ENCODE peak calls at places on chromosomes 7 and 10, in five cellular contexts. Q, K, U, V and O are unnamed samples. For H3K27me3, the result is how much of the 10 kb centered on the place peaks cover.

GRCh38 chr7:131400833-131401593 is 73.3 kb downstream of the MKLN1 start:
- DNase-seq in Q (no peak), K (no peak), U (no peak), V (no peak), O (peak)

GRCh38 chr7:50718876-50719275 is 63.8 kb downstream of the GRB10 start:
- DNase-seq in Q (no peak), K (no peak), U (no peak), V (no peak), O (no peak)

GRCh38 chr7:75537731-75538130 is 45.6 kb downstream of the SPDYE5 start:
- DNase-seq in Q (no peak), K (peak), U (no peak), V (no peak), O (no peak)

GRCh38 chr10:34236927-34237326 is 578.2 kb downstream of the PARD3 start:
- DNase-seq in Q (no peak), K (no peak), U (no peak), V (no peak), O (no peak)

GRCh38 chr7:106693659-106694353 is 32.8 kb upstream of the CCDC71L start:
- DNase-seq in Q (no peak), K (no peak), U (no peak), V (no peak), O (peak)

GRCh38 chr10:114138581-114138980 is 35.4 kb downstream of the CCDC186 start:
- DNase-seq in Q (no peak), K (no peak), U (no peak), V (no peak), O (no peak)

GRCh38 chr7:30149640-30150272 is 15.0 kb downstream of the MTURN start:
- DNase-seq in Q (no peak), K (no peak), U (no peak), V (no peak), O (no peak)

GRCh38 chr7:42511027-42511426 is 274.0 kb upstream of the GLI3 start:
- DNase-seq in Q (no peak), K (no peak), U (no peak), V (no peak), O (peak)

GRCh38 chr7:129311429-129311828 is 86.6 kb downstream of the AHCYL2 start:
- DNase-seq in Q (no peak), K (no peak), U (no peak), V (no peak), O (no peak)

GRCh38 chr10:82294874-82295378 is 419.9 kb downstream of the NRG3 start:
- DNase-seq in Q (no peak), K (no peak), U (no peak), V (no peak), O (no peak)

GRCh38 chr10:117168135-117168674 is 29.1 kb upstream of the KCNK18 start:
- DNase-seq in Q (peak), K (no peak), U (peak), V (peak), O (peak)

GRCh38 chr7:22611758-22612079 is 111.7 kb upstream of the STEAP1B start:
- DNase-seq in Q (no peak), K (no peak), U (no peak), V (no peak), O (no peak)

GRCh38 chr10:30557884-30558283 is 71.7 kb downstream of the LYZL2 start:
- DNase-seq in Q (peak), K (no peak), U (no peak), V (no peak), O (peak)

GRCh38 chr10:80158126-80158525 is 25.6 kb downstream of the PLAC9 start:
- DNase-seq in Q (no peak), K (no peak), U (no peak), V (no peak), O (no peak)

GRCh38 chr7:135664046-135664589 is 1.8 kb downstream of the STMP1 start:
- DNase-seq in Q (no peak), K (no peak), U (no peak), V (no peak), O (peak)

GRCh38 chr10:96683710-96684109 is 36.6 kb downstream of the PIK3AP1 start:
- DNase-seq in Q (no peak), K (no peak), U (no peak), V (no peak), O (no peak)

GRCh38 chr7:137944168-137944567 is 57.7 kb downstream of the CREB3L2 start:
- DNase-seq in Q (no peak), K (no peak), U (no peak), V (no peak), O (peak)

GRCh38 chr10:86303626-86304025 is 63.0 kb downstream of the GRID1 start:
- DNase-seq in Q (no peak), K (peak), U (no peak), V (no peak), O (no peak)

GRCh38 chr7:87596696-87597095 is 4.0 kb downstream of the ABCB1 start:
- DNase-seq in Q (no peak), K (no peak), U (no peak), V (no peak), O (no peak)

GRCh38 chr7:101838837-101839483 is 21.5 kb downstream of the CUX1 start:
- DNase-seq in Q (no peak), K (no peak), U (no peak), V (no peak), O (no peak)

GRCh38 chr10:30227481-30227880 is 121.6 kb downstream of the MTPAP start:
- DNase-seq in Q (no peak), K (no peak), U (no peak), V (no peak), O (peak)

GRCh38 chr7:148697256-148697841 is 1.4 kb upstream of the CUL1 start:
- DNase-seq in Q (no peak), K (no peak), U (peak), V (peak), O (peak)

GRCh38 chr10:67803588-67804394 is 34.2 kb downstream of the DNAJC12 start:
- DNase-seq in Q (no peak), K (no peak), U (no peak), V (no peak), O (peak)

GRCh38 chr7:158751743-158752142 is 47.1 kb upstream of the NCAPG2 start:
- DNase-seq in Q (no peak), K (no peak), U (no peak), V (no peak), O (no peak)

DNA sequence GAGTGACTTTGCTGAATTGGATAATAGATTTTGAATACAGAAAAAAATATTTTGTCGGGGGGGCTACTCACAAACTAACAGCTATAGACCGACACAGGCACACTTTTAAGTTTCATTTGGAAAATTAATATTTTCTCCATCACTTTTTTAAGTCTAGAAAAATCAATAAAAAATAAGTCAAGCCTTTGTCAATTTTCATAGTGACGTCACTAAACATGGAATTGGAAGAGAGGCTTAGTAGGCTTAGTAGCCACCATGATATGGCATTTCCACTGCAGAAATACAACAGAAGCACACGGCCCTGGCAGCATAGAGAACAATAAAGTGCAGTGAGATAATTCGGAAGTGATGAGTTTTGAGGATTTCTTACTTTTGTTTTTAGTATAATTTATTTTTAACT is 357.2 kb downstream of the RPS24 start:
- DNase-seq in Q (no peak), K (no peak), U (no peak), V (no peak), O (no peak)
- H3K27me3 ChIP-seq in Q (under half), K (under half), U (under half), V (under half), O (under half)

GRCh38 chr10:484925-485661 is 204.4 kb downstream of the DIP2C start:
- DNase-seq in Q (no peak), K (no peak), U (no peak), V (peak), O (peak)

GRCh38 chr10:486668-487067 is 202.8 kb downstream of the DIP2C start:
- DNase-seq in Q (no peak), K (no peak), U (no peak), V (no peak), O (no peak)

GRCh38 chr10:488081-488932 is 201.2 kb downstream of the DIP2C start:
- DNase-seq in Q (no peak), K (peak), U (no peak), V (no peak), O (no peak)

GRCh38 chr10:484441-484924 is 205.0 kb downstream of the DIP2C start:
- DNase-seq in Q (peak), K (no peak), U (no peak), V (peak), O (peak)

GRCh38 chr10:485776-486572 is 203.5 kb downstream of the DIP2C start:
- DNase-seq in Q (no peak), K (no peak), U (peak), V (no peak), O (peak)
- H3K27me3 ChIP-seq in Q (under half), K (under half), U (under half), V (under half), O (under half)

GRCh38 chr10:71393841-71394475 is 2.8 kb upstream of the CDH23 start:
- DNase-seq in Q (no peak), K (no peak), U (peak), V (no peak), O (no peak)

GRCh38 chr10:71396084-71396713 is 521 bp upstream of the CDH23 start:
- DNase-seq in Q (peak), K (no peak), U (peak), V (no peak), O (peak)

GRCh38 chr10:71396714-71397339 is at the start of gene CDH23:
- DNase-seq in Q (peak), K (no peak), U (peak), V (no peak), O (peak)

GRCh38 chr10:71394926-71395562 is 1.7 kb upstream of the CDH23 start:
- DNase-seq in Q (no peak), K (no peak), U (peak), V (no peak), O (no peak)

DNA sequence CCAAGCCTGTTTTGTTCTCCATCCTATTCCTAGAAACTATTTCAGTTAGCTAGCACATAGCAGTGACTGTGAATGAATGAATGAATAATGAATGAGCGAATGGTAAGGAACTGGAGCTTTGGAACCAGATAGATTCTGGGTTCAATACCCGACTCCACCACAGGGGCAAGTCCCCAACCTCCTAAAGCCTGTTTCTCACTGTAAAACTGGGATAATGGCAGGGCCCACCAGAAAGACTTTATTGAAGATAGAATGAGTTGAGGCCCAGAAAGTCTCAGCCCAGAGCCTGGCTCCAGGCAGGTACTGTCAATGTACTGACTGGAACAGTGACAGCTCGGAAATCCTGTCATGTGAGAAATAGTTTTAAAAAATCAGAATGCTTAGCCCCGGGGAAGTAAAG is 1.1 kb upstream of the CDH23 start:
- DNase-seq in Q (no peak), K (no peak), U (no peak), V (no peak), O (no peak)
- H3K27me3 ChIP-seq in Q (half or more), K (under half), U (under half), V (under half), O (half or more)

GRCh38 chr7:1669486-1669951 is 558 bp upstream of the ELFN1 start:
- DNase-seq in Q (no peak), K (no peak), U (no peak), V (no peak), O (no peak)
- H3K27me3 ChIP-seq in Q (under half), K (half or more), U (under half), V (half or more), O (under half)

DNA sequence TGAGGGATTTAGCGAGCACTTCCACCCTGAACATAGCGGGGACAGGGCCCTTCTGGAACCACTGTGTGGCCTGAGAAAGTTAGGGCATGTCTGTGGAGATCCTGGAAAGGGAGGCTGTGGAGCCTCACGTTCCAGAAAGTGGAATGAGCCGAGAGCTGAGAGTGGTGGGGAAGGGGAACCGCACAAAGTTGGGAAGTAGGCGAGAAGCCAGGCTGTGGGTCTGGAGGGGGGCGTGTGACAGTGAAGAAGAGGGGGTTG is 10.4 kb upstream of the PAX2 start:
- DNase-seq in Q (no peak), K (no peak), U (no peak), V (no peak), O (no peak)
- H3K27me3 ChIP-seq in Q (half or more), K (half or more), U (under half), V (half or more), O (half or more)

DNA sequence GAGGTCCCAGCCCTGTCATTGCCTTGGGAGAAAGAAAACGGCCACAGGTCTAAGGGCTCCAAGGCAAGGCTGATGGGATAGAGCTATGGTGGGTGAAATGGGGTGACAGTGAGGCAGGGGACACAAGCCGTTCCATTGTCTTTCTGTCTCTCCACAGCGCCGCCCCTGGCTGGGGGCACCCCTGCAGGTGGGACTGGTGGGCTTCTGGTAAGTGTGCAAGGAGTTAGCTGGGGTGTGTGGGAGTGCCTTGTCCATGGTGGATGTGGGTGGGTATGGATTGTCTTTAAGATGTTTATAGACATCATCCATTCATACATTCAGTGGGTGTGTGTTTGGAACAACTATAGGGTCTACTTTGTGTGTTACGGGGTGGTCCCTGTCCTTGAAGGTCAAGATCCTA is 7.5 kb downstream of the SFXN3 start:
- DNase-seq in Q (no peak), K (no peak), U (no peak), V (no peak), O (no peak)
- H3K27me3 ChIP-seq in Q (under half), K (under half), U (under half), V (under half), O (under half)